ENCODE peak calls at places on chromosomes 3 and 15, in four cellular contexts. One of them, this sample, is unnamed.

GRCh38 chr3:196639517-196640500 is at the start of gene NRROS:
- DNase-seq in esophagus muscularis mucosa: no peak
- DNase-seq in stomach: peak
- DNase-seq in psoas muscle: peak
- DNase-seq in this sample: no peak

GRCh38 chr3:149233323-149233722 is 11.7 kb upstream of the CP start:
- DNase-seq in psoas muscle: no peak
- DNase-seq in stomach: no peak
- DNase-seq in esophagus muscularis mucosa: no peak
- DNase-seq in this sample: no peak

GRCh38 chr3:118838871-118839270 is 195.8 kb downstream of the IGSF11 start:
- DNase-seq in psoas muscle: no peak
- DNase-seq in esophagus muscularis mucosa: no peak
- DNase-seq in stomach: no peak
- DNase-seq in this sample: no peak

GRCh38 chr15:49290204-49290603 is 120.2 kb downstream of the GALK2 start:
- DNase-seq in esophagus muscularis mucosa: no peak
- DNase-seq in stomach: no peak
- DNase-seq in psoas muscle: no peak
- DNase-seq in this sample: no peak

GRCh38 chr3:152317956-152318355 is 49.2 kb downstream of the MBNL1 start:
- DNase-seq in psoas muscle: no peak
- DNase-seq in stomach: no peak
- DNase-seq in esophagus muscularis mucosa: no peak
- DNase-seq in this sample: no peak

GRCh38 chr3:130480736-130481135 is 36.2 kb upstream of the COL6A6 start:
- DNase-seq in stomach: no peak
- DNase-seq in psoas muscle: no peak
- DNase-seq in esophagus muscularis mucosa: no peak
- DNase-seq in this sample: peak

GRCh38 chr3:123980539-123980938 is 11.4 kb downstream of the ROPN1 start:
- DNase-seq in stomach: no peak
- DNase-seq in psoas muscle: no peak
- DNase-seq in esophagus muscularis mucosa: no peak
- DNase-seq in this sample: no peak

GRCh38 chr15:86572368-86572841 is 492.7 kb downstream of the AGBL1 start:
- DNase-seq in esophagus muscularis mucosa: no peak
- DNase-seq in psoas muscle: no peak
- DNase-seq in stomach: no peak
- DNase-seq in this sample: no peak

GRCh38 chr3:123390865-123391613 is 57.9 kb downstream of the ADCY5 start:
- DNase-seq in stomach: no peak
- DNase-seq in psoas muscle: peak
- DNase-seq in esophagus muscularis mucosa: no peak
- DNase-seq in this sample: no peak

GRCh38 chr15:93141373-93141790 is 52.4 kb upstream of the RGMA start:
- DNase-seq in psoas muscle: no peak
- DNase-seq in esophagus muscularis mucosa: no peak
- DNase-seq in stomach: no peak
- DNase-seq in this sample: no peak

GRCh38 chr15:31758126-31758525 is 272.2 kb upstream of the CHRNA7 start:
- DNase-seq in psoas muscle: peak
- DNase-seq in stomach: peak
- DNase-seq in esophagus muscularis mucosa: no peak
- DNase-seq in this sample: peak

GRCh38 chr3:127822836-127823589 is 698 bp upstream of the MGLL start:
- DNase-seq in stomach: peak
- DNase-seq in psoas muscle: peak
- DNase-seq in esophagus muscularis mucosa: no peak
- DNase-seq in this sample: no peak

GRCh38 chr3:46609944-46610722 is 2.2 kb upstream of the FAM240A start:
- DNase-seq in psoas muscle: no peak
- DNase-seq in stomach: no peak
- DNase-seq in esophagus muscularis mucosa: peak
- DNase-seq in this sample: no peak

DNA sequence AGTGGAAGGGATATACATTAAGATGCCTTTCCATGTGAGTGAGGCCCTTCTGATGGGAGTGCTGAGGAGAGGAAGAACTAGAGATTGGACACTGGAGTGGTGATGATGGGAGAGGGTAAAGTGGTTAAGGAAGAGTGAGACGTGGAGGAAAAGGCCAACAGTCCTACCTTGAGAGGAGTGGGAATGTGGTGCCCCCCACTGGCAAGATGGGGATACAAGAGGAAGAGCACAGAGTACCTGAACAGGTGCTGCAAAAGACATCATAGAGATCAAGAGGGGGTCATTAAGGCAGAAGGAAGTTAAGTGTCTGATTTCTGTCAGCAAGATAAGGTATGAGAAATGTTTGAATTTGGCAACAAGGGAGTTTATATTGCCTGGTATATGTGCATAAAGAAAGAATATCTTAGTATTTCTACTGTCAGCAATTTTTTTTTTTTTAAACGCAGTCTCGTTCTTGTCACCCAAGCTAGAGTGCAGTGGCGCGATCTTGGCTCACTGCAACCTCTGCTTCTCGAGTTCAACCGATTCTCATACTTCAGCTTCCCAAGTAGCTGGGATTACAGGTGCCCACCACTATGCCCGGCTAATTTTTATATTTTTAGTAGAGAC is 34.0 kb downstream of the ARIH2 start:
- DNase-seq in psoas muscle: no peak
- DNase-seq in stomach: peak
- DNase-seq in esophagus muscularis mucosa: no peak
- DNase-seq in this sample: peak
- TF ChIP-seq CTCF in psoas muscle: peak
- TF ChIP-seq CTCF in stomach: peak
- TF ChIP-seq CTCF in esophagus muscularis mucosa: no peak
- TF ChIP-seq CTCF in this sample: peak

GRCh38 chr3:71684046-71684730 is 41.0 kb downstream of the EIF4E3 start:
- DNase-seq in psoas muscle: no peak
- DNase-seq in esophagus muscularis mucosa: no peak
- DNase-seq in stomach: no peak
- DNase-seq in this sample: no peak

GRCh38 chr3:71685686-71686085 is 39.5 kb downstream of the EIF4E3 start:
- DNase-seq in esophagus muscularis mucosa: no peak
- DNase-seq in psoas muscle: no peak
- DNase-seq in stomach: no peak
- DNase-seq in this sample: no peak

GRCh38 chr3:71684752-71685151 is 40.5 kb downstream of the EIF4E3 start:
- DNase-seq in stomach: no peak
- DNase-seq in psoas muscle: no peak
- DNase-seq in esophagus muscularis mucosa: no peak
- DNase-seq in this sample: peak

GRCh38 chr3:71680588-71680987 is 44.6 kb downstream of the EIF4E3 start:
- DNase-seq in stomach: no peak
- DNase-seq in esophagus muscularis mucosa: no peak
- DNase-seq in psoas muscle: no peak
- DNase-seq in this sample: peak

DNA sequence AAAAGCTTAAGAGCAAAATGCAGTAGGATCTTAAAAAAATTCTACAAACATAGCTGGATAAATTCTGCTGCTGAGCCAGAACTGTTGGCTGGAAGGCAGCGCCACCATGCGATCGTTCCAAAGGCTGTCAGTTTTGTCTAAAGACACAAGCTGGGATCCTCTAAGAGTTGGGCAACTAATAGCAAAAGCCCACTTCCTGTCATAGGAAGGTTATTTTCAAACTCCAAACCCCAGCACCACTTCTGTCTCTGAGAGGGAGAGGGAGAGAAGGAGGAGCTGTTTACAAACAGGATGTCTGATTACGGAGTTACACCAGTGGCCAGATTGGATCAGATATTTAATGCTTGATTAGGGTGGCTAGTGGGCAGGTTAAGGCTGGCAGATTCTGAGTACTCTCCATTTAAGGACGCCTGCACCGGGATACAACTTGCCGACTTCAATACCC is 44.0 kb downstream of the EIF4E3 start:
- DNase-seq in stomach: peak
- DNase-seq in esophagus muscularis mucosa: no peak
- DNase-seq in psoas muscle: peak
- DNase-seq in this sample: peak
- TF ChIP-seq CTCF in stomach: peak
- TF ChIP-seq CTCF in esophagus muscularis mucosa: peak
- TF ChIP-seq CTCF in psoas muscle: peak
- TF ChIP-seq CTCF in this sample: peak

GRCh38 chr3:183518446-183519185 is 36.9 kb downstream of the KLHL6 start:
- DNase-seq in stomach: no peak
- DNase-seq in psoas muscle: no peak
- DNase-seq in esophagus muscularis mucosa: no peak
- DNase-seq in this sample: no peak

GRCh38 chr3:183517656-183518055 is 37.9 kb downstream of the KLHL6 start:
- DNase-seq in psoas muscle: no peak
- DNase-seq in stomach: no peak
- DNase-seq in esophagus muscularis mucosa: no peak
- DNase-seq in this sample: no peak

GRCh38 chr3:183514048-183514447 is 41.5 kb downstream of the KLHL6 start:
- DNase-seq in esophagus muscularis mucosa: no peak
- DNase-seq in psoas muscle: no peak
- DNase-seq in stomach: no peak
- DNase-seq in this sample: no peak

GRCh38 chr3:183513046-183513706 is 42.3 kb downstream of the KLHL6 start:
- DNase-seq in stomach: no peak
- DNase-seq in psoas muscle: no peak
- DNase-seq in esophagus muscularis mucosa: no peak
- DNase-seq in this sample: no peak

DNA sequence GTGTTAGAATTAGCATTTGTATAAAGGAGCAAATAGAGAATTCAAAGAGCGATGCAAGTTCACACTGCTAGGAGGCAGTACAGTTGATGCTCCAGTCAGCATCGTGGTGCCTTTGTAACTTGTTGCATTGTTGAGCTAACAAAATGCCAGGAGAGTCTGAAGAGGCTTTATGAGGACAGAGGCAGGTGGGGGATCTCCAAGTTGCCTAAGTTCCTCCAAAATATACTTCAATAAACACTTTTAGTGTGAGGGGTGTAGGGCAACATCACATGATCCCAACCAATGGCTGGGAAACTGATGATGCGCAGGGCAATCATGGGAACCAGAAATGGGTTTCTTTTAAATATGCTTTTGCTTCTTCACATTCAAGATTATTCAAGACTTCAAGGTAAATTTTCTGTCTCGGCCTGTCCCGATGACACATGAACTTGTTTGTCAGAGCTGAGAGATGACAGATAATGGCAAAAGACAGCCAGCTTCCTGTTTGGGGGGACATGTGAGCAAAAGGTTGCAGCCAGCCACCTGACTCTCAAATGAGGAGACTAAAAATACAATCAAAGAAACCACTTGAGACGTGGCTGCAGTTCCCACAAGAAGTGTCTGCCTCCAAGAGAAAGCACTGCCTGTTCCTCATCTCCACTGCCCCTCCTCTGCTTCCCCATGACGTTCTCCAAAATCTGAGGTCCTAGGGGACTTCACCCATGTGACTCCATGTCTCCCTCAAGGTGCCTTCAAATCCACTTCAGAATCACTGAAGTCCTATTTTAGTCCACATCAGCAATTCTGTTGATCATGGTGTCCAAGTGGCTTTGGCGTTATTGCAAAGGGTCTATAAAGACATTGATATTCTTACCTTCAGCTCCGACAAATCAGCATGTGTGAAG is 39.3 kb downstream of the KLHL6 start:
- DNase-seq in psoas muscle: no peak
- DNase-seq in stomach: no peak
- DNase-seq in esophagus muscularis mucosa: no peak
- DNase-seq in this sample: no peak
- TF ChIP-seq CTCF in psoas muscle: no peak
- TF ChIP-seq CTCF in stomach: no peak
- TF ChIP-seq CTCF in esophagus muscularis mucosa: no peak
- TF ChIP-seq CTCF in this sample: no peak

GRCh38 chr15:78921517-78921916 is 23.3 kb downstream of the CTSH start:
- DNase-seq in psoas muscle: no peak
- DNase-seq in stomach: no peak
- DNase-seq in esophagus muscularis mucosa: no peak
- DNase-seq in this sample: no peak
- TF ChIP-seq CTCF in psoas muscle: no peak
- TF ChIP-seq CTCF in stomach: no peak
- TF ChIP-seq CTCF in esophagus muscularis mucosa: no peak
- TF ChIP-seq CTCF in this sample: no peak